ENCODE peak calls at places on chromosomes 12 and 14, in eight cellular contexts. N, A, Q, F, D, C, J and L are unnamed samples.

GRCh38 chr12:15996254-15996653 is 85.1 kb downstream of the DERA start:
- DNase-seq in F (peak), D (no peak), A (no peak), N (no peak), J (no peak), C (no peak), Q (peak), L (peak)

GRCh38 chr12:15752780-15753179 is 36.4 kb downstream of the EPS8 start:
- DNase-seq in J (no peak), D (no peak), F (peak), C (no peak), N (no peak), A (no peak), Q (peak), L (peak)

GRCh38 chr12:117234441-117234840 is 44.2 kb upstream of the FBXO21 start:
- DNase-seq in J (no peak), N (no peak), Q (no peak), C (no peak), A (no peak), D (no peak), F (no peak), L (no peak)

GRCh38 chr14:65333926-65334687 is 78.4 kb upstream of the FUT8 start:
- DNase-seq in J (no peak), Q (peak), N (no peak), A (no peak), F (peak), C (no peak), D (peak), L (peak)

GRCh38 chr14:75186953-75187352 is 10.5 kb upstream of the TMED10 start:
- DNase-seq in Q (no peak), C (no peak), F (no peak), D (no peak), N (no peak), J (no peak), A (no peak), L (no peak)

GRCh38 chr12:81992461-81992860 is 233.3 kb upstream of the PPFIA2 start:
- DNase-seq in Q (peak), D (no peak), C (no peak), N (no peak), F (no peak), J (peak), A (no peak), L (no peak)

GRCh38 chr14:100409016-100409385 is 85.9 kb downstream of the SLC25A47 start:
- DNase-seq in C (peak), Q (no peak), N (no peak), A (no peak), J (no peak), F (no peak), D (no peak), L (peak)

GRCh38 chr12:71589478-71589881 is 74.2 kb downstream of the ZFC3H1 start:
- DNase-seq in J (no peak), A (no peak), N (no peak), D (no peak), F (no peak), C (no peak), Q (peak), L (no peak)

GRCh38 chr12:1993341-1993740 is 10.9 kb downstream of the DCP1B start:
- DNase-seq in J (no peak), A (no peak), F (peak), D (peak), Q (peak), C (no peak), N (no peak), L (peak)

GRCh38 chr12:62537544-62537943 is 70.9 kb downstream of the MON2 start:
- DNase-seq in Q (peak), C (no peak), J (peak), N (no peak), F (peak), A (no peak), D (peak), L (peak)

GRCh38 chr14:104968153-104968527 is 10.0 kb downstream of the AHNAK2 start:
- DNase-seq in D (no peak), Q (peak), C (no peak), J (no peak), F (peak), A (no peak), N (no peak), L (peak)

GRCh38 chr14:93155667-93156066 is 29.0 kb downstream of the MOAP1 start:
- DNase-seq in C (no peak), Q (no peak), A (no peak), D (no peak), J (no peak), N (no peak), F (no peak), L (no peak)

GRCh38 chr14:63689132-63689531 is 38.7 kb downstream of the SGPP1 start:
- DNase-seq in J (no peak), C (no peak), F (no peak), D (no peak), N (no peak), Q (no peak), A (no peak), L (no peak)

GRCh38 chr12:10910380-10910779 is 1.0 kb upstream of the TAS2R13 start:
- DNase-seq in J (no peak), F (no peak), D (no peak), C (no peak), A (no peak), N (no peak), Q (no peak), L (no peak)

GRCh38 chr14:76985021-76985420 is 43.5 kb downstream of the IRF2BPL start:
- DNase-seq in J (no peak), C (no peak), D (peak), Q (peak), F (no peak), A (no peak), N (no peak), L (peak)

GRCh38 chr12:131282292-131283080 is 328.8 kb downstream of the ADGRD1 start:
- DNase-seq in Q (no peak), F (no peak), N (no peak), D (no peak), C (no peak), A (no peak), J (no peak), L (no peak)

GRCh38 chr12:73892181-73892580 is 645.5 kb upstream of the ATXN7L3B start:
- DNase-seq in F (no peak), A (no peak), N (no peak), C (no peak), J (no peak), D (no peak), Q (peak), L (peak)

GRCh38 chr12:74889563-74890236 is 319.9 kb downstream of the KCNC2 start:
- DNase-seq in N (no peak), A (no peak), J (no peak), D (no peak), F (peak), Q (peak), C (no peak), L (peak)

GRCh38 chr12:90244232-90244631 is 535.6 kb upstream of the ATP2B1 start:
- DNase-seq in A (no peak), C (no peak), Q (no peak), N (no peak), J (no peak), D (no peak), F (no peak), L (no peak)

GRCh38 chr12:54701940-54702592 is 53.9 kb upstream of the DCD start:
- DNase-seq in J (peak), N (no peak), Q (peak), D (no peak), C (peak), A (peak), F (peak), L (peak)

GRCh38 chr12:120116792-120117651 is 469 bp upstream of the RAB35 start:
- DNase-seq in J (peak), C (peak), Q (peak), A (peak), F (peak), N (peak), D (no peak), L (peak)

GRCh38 chr12:104973250-104973649 is 12.9 kb upstream of the NOPCHAP1 start:
- DNase-seq in F (no peak), D (no peak), A (no peak), C (no peak), N (no peak), Q (no peak), J (no peak), L (no peak)

GRCh38 chr14:93764211-93764659 is 24.1 kb downstream of the PRIMA1 start:
- DNase-seq in A (no peak), C (no peak), F (no peak), Q (peak), D (no peak), N (no peak), J (no peak), L (no peak)

GRCh38 chr12:51323966-51324895 is at the start of gene BIN2:
- DNase-seq in Q (no peak), N (no peak), F (no peak), C (no peak), J (peak), D (no peak), A (no peak), L (no peak)

GRCh38 chr12:19846561-19846960 is 407.3 kb downstream of the AEBP2 start:
- DNase-seq in C (no peak), D (no peak), A (no peak), N (no peak), J (peak), F (peak), Q (peak), L (peak)